ENCODE peak calls at places on chromosomes 12 and 14, in nine cellular contexts. X, P, O, R, M, H, F, E and Z are unnamed samples.

GRCh38 chr12:18158774-18159557 is 69.0 kb upstream of the RERGL start:
- DNase-seq in X (no peak), M (peak; percentile 2), F (no peak), E (no peak), P (peak; percentile 35), R (peak; percentile 53), O (peak; percentile 47), H (no peak), Z (no peak)

GRCh38 chr12:12562016-12562483 is 613 bp downstream of the DUSP16 start:
- DNase-seq in M (no peak), O (peak; percentile 41), H (peak; percentile 30), R (peak; percentile 26), X (no peak), P (no peak), E (no peak), F (no peak), Z (no peak)

GRCh38 chr12:14272954-14273910 is 92.2 kb upstream of the ATF7IP start:
- DNase-seq in P (peak; percentile 76), F (peak; percentile 17), H (no peak), O (peak; percentile 72), X (no peak), R (no peak), M (no peak), E (no peak), Z (no peak)

GRCh38 chr12:52534482-52534881 is 14.3 kb upstream of the KRT5 start:
- DNase-seq in F (no peak), M (no peak), H (no peak), R (peak; percentile 9), P (no peak), O (no peak), E (no peak), X (no peak), Z (no peak)

GRCh38 chr12:58393152-58393551 is 451.8 kb downstream of the ATP23 start:
- DNase-seq in H (no peak), O (no peak), P (no peak), E (no peak), R (no peak), M (no peak), X (no peak), F (no peak), Z (no peak)

GRCh38 chr12:49951411-49952105 is 1.0 kb downstream of the AQP2 start:
- DNase-seq in E (no peak), O (no peak), P (no peak), R (no peak), M (no peak), F (no peak), H (no peak), X (no peak), Z (no peak)

GRCh38 chr14:92986254-92987147 is 63.6 kb downstream of the CHGA start:
- DNase-seq in X (no peak), P (no peak), H (peak; percentile 68), O (no peak), E (no peak), M (no peak), R (peak; percentile 64), F (peak; percentile 16), Z (no peak)

GRCh38 chr14:68782091-68782981 is 10.5 kb downstream of the ZFP36L1 start:
- DNase-seq in F (no peak), P (no peak), O (no peak), X (no peak), R (no peak), H (no peak), M (no peak), E (peak; percentile 70), Z (peak; percentile 64)

GRCh38 chr12:24835377-24835776 is 113.5 kb downstream of the BCAT1 start:
- DNase-seq in F (no peak), X (no peak), R (no peak), P (no peak), M (no peak), O (no peak), E (no peak), H (no peak), Z (no peak)

GRCh38 chr12:25797335-25797863 is 161.1 kb upstream of the RASSF8 start:
- DNase-seq in F (no peak), M (no peak), P (no peak), E (no peak), H (no peak), R (no peak), O (no peak), X (no peak), Z (no peak)